ENCODE peak calls at places on chromosomes 12 and 14, in four cellular contexts. One of them, this sample, is unnamed.
A peak's percentile ranks its signal among the peaks of the same experiment; 100 is the strongest.

GRCh38 chr14:101783260-101784016 is 21.9 kb downstream of the PPP2R5C start:
- DNase-seq in fibroblast of lung: no peak
- DNase-seq in progenitor cell of endocrine pancreas: no peak
- DNase-seq in cardiac muscle cell: no peak
- DNase-seq in this sample: no peak

GRCh38 chr12:59067068-59067467 is 146.8 kb upstream of the LRIG3 start:
- DNase-seq in fibroblast of lung: peak; percentile 97
- DNase-seq in progenitor cell of endocrine pancreas: no peak
- DNase-seq in cardiac muscle cell: no peak
- DNase-seq in this sample: no peak

GRCh38 chr12:128259556-128260070 is 7.4 kb upstream of the TMEM132C start:
- DNase-seq in fibroblast of lung: no peak
- DNase-seq in progenitor cell of endocrine pancreas: peak; percentile 35
- DNase-seq in cardiac muscle cell: peak; percentile 78
- DNase-seq in this sample: peak; percentile 54

GRCh38 chr14:54299393-54300363 is 97.1 kb upstream of the CDKN3 start:
- DNase-seq in fibroblast of lung: peak; percentile 99
- DNase-seq in progenitor cell of endocrine pancreas: no peak
- DNase-seq in cardiac muscle cell: no peak
- DNase-seq in this sample: no peak

GRCh38 chr14:104865631-104866441 is 768 bp downstream of the CEP170B start:
- DNase-seq in fibroblast of lung: peak; percentile 75
- DNase-seq in progenitor cell of endocrine pancreas: no peak
- DNase-seq in cardiac muscle cell: peak; percentile 67
- DNase-seq in this sample: no peak

GRCh38 chr14:33693237-33693636 is 257.6 kb downstream of the EGLN3 start:
- DNase-seq in fibroblast of lung: peak; percentile 94
- DNase-seq in progenitor cell of endocrine pancreas: no peak
- DNase-seq in cardiac muscle cell: no peak
- DNase-seq in this sample: no peak

GRCh38 chr12:121246893-121247557 is 37.1 kb downstream of the P2RX4 start:
- DNase-seq in fibroblast of lung: no peak
- DNase-seq in progenitor cell of endocrine pancreas: no peak
- DNase-seq in cardiac muscle cell: no peak
- DNase-seq in this sample: no peak

GRCh38 chr12:459430-460258 is at the start of gene B4GALNT3:
- DNase-seq in fibroblast of lung: peak; percentile 25
- DNase-seq in progenitor cell of endocrine pancreas: peak; percentile 75
- DNase-seq in cardiac muscle cell: peak; percentile 83
- DNase-seq in this sample: peak; percentile 68

GRCh38 chr12:92278378-92278828 is 132.8 kb upstream of the BTG1 start:
- DNase-seq in fibroblast of lung: no peak
- DNase-seq in progenitor cell of endocrine pancreas: no peak
- DNase-seq in cardiac muscle cell: no peak
- DNase-seq in this sample: no peak

GRCh38 chr12:2177003-2177402 is 124.2 kb downstream of the CACNA1C start:
- DNase-seq in fibroblast of lung: no peak
- DNase-seq in progenitor cell of endocrine pancreas: no peak
- DNase-seq in cardiac muscle cell: no peak
- DNase-seq in this sample: no peak

GRCh38 chr14:68544150-68544892 is 248.5 kb downstream of the ZFP36L1 start:
- DNase-seq in fibroblast of lung: peak; percentile 100
- DNase-seq in progenitor cell of endocrine pancreas: no peak
- DNase-seq in cardiac muscle cell: no peak
- DNase-seq in this sample: no peak

GRCh38 chr12:12747281-12747680 is 30.1 kb downstream of the CDKN1B start:
- DNase-seq in fibroblast of lung: no peak
- DNase-seq in progenitor cell of endocrine pancreas: no peak
- DNase-seq in cardiac muscle cell: peak; percentile 26
- DNase-seq in this sample: no peak

GRCh38 chr14:69818760-69819191 is 21.7 kb upstream of the SLC10A1 start:
- DNase-seq in fibroblast of lung: peak; percentile 33
- DNase-seq in progenitor cell of endocrine pancreas: peak; percentile 62
- DNase-seq in cardiac muscle cell: peak; percentile 71
- DNase-seq in this sample: no peak

GRCh38 chr14:58239259-58240210 is 5.1 kb upstream of the PSMA3 start:
- DNase-seq in fibroblast of lung: peak; percentile 50
- DNase-seq in progenitor cell of endocrine pancreas: peak; percentile 65
- DNase-seq in cardiac muscle cell: peak; percentile 71
- DNase-seq in this sample: peak; percentile 85

GRCh38 chr12:19639781-19640180 is 200.5 kb downstream of the AEBP2 start:
- DNase-seq in fibroblast of lung: no peak
- DNase-seq in progenitor cell of endocrine pancreas: no peak
- DNase-seq in cardiac muscle cell: no peak
- DNase-seq in this sample: no peak

GRCh38 chr12:82325540-82326336 is 32.4 kb downstream of the CCDC59 start:
- DNase-seq in fibroblast of lung: no peak
- DNase-seq in progenitor cell of endocrine pancreas: no peak
- DNase-seq in cardiac muscle cell: no peak
- DNase-seq in this sample: no peak

GRCh38 chr12:28032811-28033537 is 60.4 kb upstream of the PTHLH start:
- DNase-seq in fibroblast of lung: peak; percentile 91
- DNase-seq in progenitor cell of endocrine pancreas: no peak
- DNase-seq in cardiac muscle cell: no peak
- DNase-seq in this sample: no peak

GRCh38 chr14:65686761-65687160 is 274.2 kb downstream of the FUT8 start:
- DNase-seq in fibroblast of lung: peak; percentile 33
- DNase-seq in progenitor cell of endocrine pancreas: no peak
- DNase-seq in cardiac muscle cell: no peak
- DNase-seq in this sample: no peak

GRCh38 chr14:101505216-101505970 is 55.9 kb upstream of the DIO3 start:
- DNase-seq in fibroblast of lung: no peak
- DNase-seq in progenitor cell of endocrine pancreas: no peak
- DNase-seq in cardiac muscle cell: no peak
- DNase-seq in this sample: peak; percentile 37

GRCh38 chr14:104579507-104579906 is at the start of gene C14orf180:
- DNase-seq in fibroblast of lung: no peak
- DNase-seq in progenitor cell of endocrine pancreas: no peak
- DNase-seq in cardiac muscle cell: no peak
- DNase-seq in this sample: no peak

GRCh38 chr12:123120452-123121166 is 30.3 kb downstream of the PITPNM2 start:
- DNase-seq in fibroblast of lung: no peak
- DNase-seq in progenitor cell of endocrine pancreas: no peak
- DNase-seq in cardiac muscle cell: no peak
- DNase-seq in this sample: no peak

GRCh38 chr14:22887260-22887989 is 4.4 kb downstream of the REM2 start:
- DNase-seq in fibroblast of lung: peak; percentile 79
- DNase-seq in progenitor cell of endocrine pancreas: peak; percentile 40
- DNase-seq in cardiac muscle cell: peak; percentile 89
- DNase-seq in this sample: peak; percentile 60

GRCh38 chr12:104219908-104220404 is 4.4 kb downstream of the TXNRD1 start:
- DNase-seq in fibroblast of lung: peak; percentile 79
- DNase-seq in progenitor cell of endocrine pancreas: no peak
- DNase-seq in cardiac muscle cell: no peak
- DNase-seq in this sample: no peak

GRCh38 chr12:94644141-94644575 is 6.2 kb downstream of the TMCC3 start:
- DNase-seq in fibroblast of lung: peak; percentile 74
- DNase-seq in progenitor cell of endocrine pancreas: no peak
- DNase-seq in cardiac muscle cell: no peak
- DNase-seq in this sample: no peak

GRCh38 chr12:89556976-89557375 is 31.1 kb upstream of the POC1B start:
- DNase-seq in fibroblast of lung: peak; percentile 35
- DNase-seq in progenitor cell of endocrine pancreas: no peak
- DNase-seq in cardiac muscle cell: no peak
- DNase-seq in this sample: no peak

GRCh38 chr12:93563807-93564538 is 8.5 kb upstream of the SOCS2 start:
- DNase-seq in fibroblast of lung: peak; percentile 32
- DNase-seq in progenitor cell of endocrine pancreas: no peak
- DNase-seq in cardiac muscle cell: peak; percentile 28
- DNase-seq in this sample: no peak

GRCh38 chr12:5997260-5997659 is 52.2 kb upstream of the ANO2 start:
- DNase-seq in fibroblast of lung: no peak
- DNase-seq in progenitor cell of endocrine pancreas: no peak
- DNase-seq in cardiac muscle cell: no peak
- DNase-seq in this sample: no peak

GRCh38 chr12:89117448-89118034 is 234.8 kb downstream of the DUSP6 start:
- DNase-seq in fibroblast of lung: no peak
- DNase-seq in progenitor cell of endocrine pancreas: no peak
- DNase-seq in cardiac muscle cell: no peak
- DNase-seq in this sample: no peak

GRCh38 chr12:95790912-95791849 is 617 bp upstream of the NTN4 start:
- DNase-seq in fibroblast of lung: peak; percentile 15
- DNase-seq in progenitor cell of endocrine pancreas: peak; percentile 20
- DNase-seq in cardiac muscle cell: peak; percentile 42
- DNase-seq in this sample: peak; percentile 46

GRCh38 chr12:12784911-12785814 is at the start of gene APOLD1:
- DNase-seq in fibroblast of lung: no peak
- DNase-seq in progenitor cell of endocrine pancreas: no peak
- DNase-seq in cardiac muscle cell: no peak
- DNase-seq in this sample: no peak

GRCh38 chr12:11771895-11772502 is 122.5 kb downstream of the ETV6 start:
- DNase-seq in fibroblast of lung: peak; percentile 80
- DNase-seq in progenitor cell of endocrine pancreas: no peak
- DNase-seq in cardiac muscle cell: no peak
- DNase-seq in this sample: no peak

GRCh38 chr14:103597623-103598372 is 31.2 kb upstream of the KLC1 start:
- DNase-seq in fibroblast of lung: peak; percentile 93
- DNase-seq in progenitor cell of endocrine pancreas: no peak
- DNase-seq in cardiac muscle cell: no peak
- DNase-seq in this sample: no peak

GRCh38 chr12:12736759-12737676 is 19.9 kb downstream of the CDKN1B start:
- DNase-seq in fibroblast of lung: peak; percentile 91
- DNase-seq in progenitor cell of endocrine pancreas: no peak
- DNase-seq in cardiac muscle cell: peak; percentile 48
- DNase-seq in this sample: no peak

GRCh38 chr14:102185360-102185759 is 45.7 kb downstream of the WDR20 start:
- DNase-seq in fibroblast of lung: no peak
- DNase-seq in progenitor cell of endocrine pancreas: no peak
- DNase-seq in cardiac muscle cell: no peak
- DNase-seq in this sample: no peak

GRCh38 chr12:24025153-24025798 is 75.8 kb upstream of the SOX5 start:
- DNase-seq in fibroblast of lung: no peak
- DNase-seq in progenitor cell of endocrine pancreas: no peak
- DNase-seq in cardiac muscle cell: no peak
- DNase-seq in this sample: no peak
- TF ChIP-seq CTCF in fibroblast of lung: peak; percentile 68
- TF ChIP-seq CTCF in progenitor cell of endocrine pancreas: peak; percentile 83
- TF ChIP-seq CTCF in cardiac muscle cell: peak; percentile 57
- TF ChIP-seq CTCF in this sample: no peak

GRCh38 chr12:57518920-57519757 is 1.2 kb downstream of the DDIT3 start:
- DNase-seq in fibroblast of lung: peak; percentile 16
- DNase-seq in progenitor cell of endocrine pancreas: no peak
- DNase-seq in cardiac muscle cell: no peak
- DNase-seq in this sample: no peak

GRCh38 chr12:57521475-57522018 is 1.1 kb upstream of the MBD6 start:
- DNase-seq in fibroblast of lung: peak; percentile 59
- DNase-seq in progenitor cell of endocrine pancreas: no peak
- DNase-seq in cardiac muscle cell: peak; percentile 69
- DNase-seq in this sample: no peak

GRCh38 chr12:57518176-57518919 is 2.0 kb downstream of the DDIT3 start:
- DNase-seq in fibroblast of lung: no peak
- DNase-seq in progenitor cell of endocrine pancreas: no peak
- DNase-seq in cardiac muscle cell: no peak
- DNase-seq in this sample: no peak

GRCh38 chr12:57519758-57520007 is 631 bp downstream of the DDIT3 start:
- DNase-seq in fibroblast of lung: no peak
- DNase-seq in progenitor cell of endocrine pancreas: no peak
- DNase-seq in cardiac muscle cell: no peak
- DNase-seq in this sample: no peak

GRCh38 chr12:57520008-57520726 is at the start of gene DDIT3:
- DNase-seq in fibroblast of lung: peak; percentile 95
- DNase-seq in progenitor cell of endocrine pancreas: peak; percentile 99
- DNase-seq in cardiac muscle cell: peak; percentile 100
- DNase-seq in this sample: no peak
- TF ChIP-seq CTCF in fibroblast of lung: no peak
- TF ChIP-seq CTCF in progenitor cell of endocrine pancreas: no peak
- TF ChIP-seq CTCF in cardiac muscle cell: no peak
- TF ChIP-seq CTCF in this sample: no peak

DNA sequence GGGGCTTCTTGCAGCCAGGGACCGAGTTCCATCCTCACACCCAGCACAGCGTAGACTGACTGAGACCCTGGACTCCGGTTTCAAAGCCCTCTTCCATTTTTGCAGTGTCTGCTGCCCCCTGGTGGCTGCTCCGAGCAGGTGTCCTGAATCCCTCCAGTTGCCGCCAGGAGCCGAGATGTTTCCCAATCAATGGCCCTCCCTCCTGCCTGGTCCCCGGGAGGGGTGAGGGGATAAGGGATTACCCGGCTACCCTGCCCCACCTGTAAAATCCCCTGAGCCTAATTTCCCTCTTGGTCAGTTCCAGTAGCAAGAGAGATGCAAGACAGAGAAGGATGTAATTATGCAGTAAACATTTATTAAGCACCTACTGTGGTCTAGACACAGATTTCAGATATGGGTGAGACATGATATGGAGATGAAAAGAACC is 55.0 kb downstream of the PHETA1 start:
- DNase-seq in fibroblast of lung: peak; percentile 42
- DNase-seq in progenitor cell of endocrine pancreas: peak; percentile 77
- DNase-seq in cardiac muscle cell: peak; percentile 78
- DNase-seq in this sample: peak; percentile 62
- TF ChIP-seq CTCF in fibroblast of lung: peak; percentile 96
- TF ChIP-seq CTCF in progenitor cell of endocrine pancreas: peak; percentile 96
- TF ChIP-seq CTCF in cardiac muscle cell: peak; percentile 96
- TF ChIP-seq CTCF in this sample: peak; percentile 99

GRCh38 chr12:115571027-115571426 is 706.5 kb downstream of the MED13L start:
- DNase-seq in fibroblast of lung: no peak
- DNase-seq in progenitor cell of endocrine pancreas: no peak
- DNase-seq in cardiac muscle cell: no peak
- DNase-seq in this sample: no peak
- TF ChIP-seq CTCF in fibroblast of lung: no peak
- TF ChIP-seq CTCF in progenitor cell of endocrine pancreas: no peak
- TF ChIP-seq CTCF in cardiac muscle cell: no peak
- TF ChIP-seq CTCF in this sample: no peak

DNA sequence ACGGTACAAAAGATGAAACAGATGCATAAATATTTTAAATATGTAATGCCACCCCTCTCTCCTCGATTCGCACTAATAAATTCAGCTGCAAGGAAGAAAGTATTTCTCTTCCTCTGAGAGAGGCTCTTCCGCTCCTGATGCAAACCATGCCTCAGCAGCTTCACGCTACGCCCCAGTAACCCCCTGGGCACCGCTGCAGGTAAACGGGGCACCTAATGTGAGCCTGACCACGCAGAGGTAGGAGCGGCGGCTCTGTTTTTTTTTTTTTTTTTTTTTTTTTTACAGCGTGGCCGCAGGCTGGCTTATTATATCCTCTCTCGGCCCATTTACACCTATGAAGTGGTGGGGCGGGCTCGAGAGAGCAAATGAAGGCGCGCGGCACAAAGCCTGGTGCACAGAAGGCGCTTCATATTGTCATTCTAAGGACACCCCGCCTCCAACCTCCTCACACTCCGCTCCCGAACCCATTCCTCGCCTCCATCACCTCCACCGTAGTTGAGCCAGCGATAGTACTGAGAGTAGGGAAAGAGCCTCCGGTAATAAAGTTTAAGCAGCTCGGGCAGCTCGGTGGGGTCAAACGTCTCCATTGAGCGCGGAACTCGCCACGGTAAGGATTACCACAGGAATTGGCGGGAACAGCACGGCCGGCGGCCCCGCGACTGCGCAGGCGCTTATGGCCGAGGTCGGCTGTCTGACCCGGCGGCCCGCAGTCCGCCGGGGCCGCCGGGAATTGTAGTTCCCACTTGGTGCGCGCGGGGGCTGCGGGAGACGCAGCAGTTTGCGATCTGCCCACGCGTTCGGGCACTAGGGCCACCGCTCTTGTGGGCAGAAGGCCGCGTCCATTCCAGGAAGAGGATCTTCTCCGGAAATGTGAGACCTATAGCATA is at the start of gene PRIM1:
- DNase-seq in fibroblast of lung: peak; percentile 70
- DNase-seq in progenitor cell of endocrine pancreas: peak; percentile 79
- DNase-seq in cardiac muscle cell: peak; percentile 90
- DNase-seq in this sample: peak; percentile 79
- TF ChIP-seq CTCF in fibroblast of lung: no peak
- TF ChIP-seq CTCF in progenitor cell of endocrine pancreas: peak; percentile 34
- TF ChIP-seq CTCF in cardiac muscle cell: no peak
- TF ChIP-seq CTCF in this sample: peak; percentile 35

GRCh38 chr14:32364941-32365340 is 35.8 kb downstream of the AKAP6 start:
- DNase-seq in fibroblast of lung: no peak
- DNase-seq in progenitor cell of endocrine pancreas: no peak
- DNase-seq in cardiac muscle cell: no peak
- DNase-seq in this sample: no peak
- TF ChIP-seq CTCF in fibroblast of lung: no peak
- TF ChIP-seq CTCF in progenitor cell of endocrine pancreas: no peak
- TF ChIP-seq CTCF in cardiac muscle cell: no peak
- TF ChIP-seq CTCF in this sample: no peak